ENCODE peak calls at places on chromosomes 4 and X, in five cellular contexts. H, Y, O, W and T are unnamed samples.

GRCh38 chr4:185560316-185560715 is 25.0 kb upstream of the PDLIM3 start:
- DNase-seq in H (no peak), Y (no peak), O (no peak), W (no peak), T (no peak)

GRCh38 chr4:105988671-105989070 is 93.4 kb downstream of the NPNT start:
- DNase-seq in H (no peak), Y (no peak), O (no peak), W (no peak), T (no peak)

GRCh38 chr4:69038582-69038981 is 57.7 kb upstream of the UGT2B7 start:
- DNase-seq in H (no peak), Y (no peak), O (no peak), W (no peak), T (no peak)

GRCh38 chr4:25343671-25344070 is 31.1 kb downstream of the ZCCHC4 start:
- DNase-seq in H (no peak), Y (no peak), O (no peak), W (no peak), T (no peak)

GRCh38 chrX:10851809-10852208 is 231.4 kb upstream of the MID1 start:
- DNase-seq in H (no peak), Y (no peak), O (no peak), W (no peak), T (no peak)

GRCh38 chrX:112901821-112902732 is 61.4 kb upstream of the AMOT start:
- DNase-seq in H (no peak), Y (no peak), O (peak; percentile 0), W (no peak), T (no peak)

GRCh38 chrX:151384807-151385206 is 12.2 kb upstream of the VMA21 start:
- DNase-seq in H (no peak), Y (no peak), O (no peak), W (no peak), T (no peak)

GRCh38 chrX:47614618-47615017 is 5.0 kb downstream of the SYN1 start:
- DNase-seq in H (no peak), Y (no peak), O (no peak), W (no peak), T (no peak)

GRCh38 chr4:73682508-73682907 is 57.9 kb upstream of the CXCL8 start:
- DNase-seq in H (no peak), Y (peak; percentile 4), O (no peak), W (no peak), T (no peak)

GRCh38 chr4:173146456-173146855 is 22.2 kb upstream of the GALNT7 start:
- DNase-seq in H (no peak), Y (no peak), O (no peak), W (no peak), T (no peak)

GRCh38 chrX:110795645-110796510 is at the start of gene CHRDL1:
- DNase-seq in H (peak; percentile 20), Y (no peak), O (no peak), W (no peak), T (no peak)

GRCh38 chr4:72326692-72327632 is 242.1 kb downstream of the ADAMTS3 start:
- DNase-seq in H (peak; percentile 10), Y (peak; percentile 1), O (peak; percentile 23), W (peak; percentile 33), T (no peak)

GRCh38 chrX:120450163-120450562 is 18.9 kb downstream of the LAMP2 start:
- DNase-seq in H (no peak), Y (peak; percentile 53), O (no peak), W (peak; percentile 11), T (no peak)

GRCh38 chrX:17397074-17397473 is 22.1 kb downstream of the NHS start:
- DNase-seq in H (no peak), Y (no peak), O (no peak), W (no peak), T (no peak)

GRCh38 chr4:76804060-76804459 is 93.9 kb downstream of the SOWAHB start:
- DNase-seq in H (no peak), Y (no peak), O (no peak), W (no peak), T (no peak)

GRCh38 chr4:79576480-79576803 is 168.4 kb upstream of the GK2 start:
- DNase-seq in H (peak; percentile 66), Y (peak; percentile 24), O (peak; percentile 59), W (peak; percentile 37), T (peak; percentile 4)

GRCh38 chr4:99361268-99361922 is 8.8 kb upstream of the ADH1C start:
- DNase-seq in H (no peak), Y (no peak), O (no peak), W (no peak), T (no peak)

GRCh38 chr4:141132689-141133145 is 552 bp downstream of the RNF150 start:
- DNase-seq in H (no peak), Y (no peak), O (peak; percentile 55), W (no peak), T (peak; percentile 41)

GRCh38 chr4:95155759-95156451 is 392.9 kb downstream of the UNC5C start:
- DNase-seq in H (no peak), Y (peak; percentile 53), O (peak; percentile 34), W (peak; percentile 32), T (peak; percentile 26)

GRCh38 chrX:54484666-54485065 is 11.4 kb downstream of the FGD1 start:
- DNase-seq in H (no peak), Y (no peak), O (no peak), W (no peak), T (no peak)

GRCh38 chr4:1417522-1418390 is 11.5 kb upstream of the NKX1-1 start:
- DNase-seq in H (peak; percentile 14), Y (no peak), O (no peak), W (no peak), T (no peak)

GRCh38 chrX:38347136-38347535 is 5.3 kb upstream of the OTC start:
- DNase-seq in H (no peak), Y (peak; percentile 86), O (no peak), W (peak; percentile 33), T (no peak)

GRCh38 chrX:136497556-136498048 is at the start of gene HTATSF1:
- DNase-seq in H (no peak), Y (no peak), O (no peak), W (no peak), T (no peak)

GRCh38 chr4:6619466-6620255 is 20.8 kb upstream of the MRFAP1 start:
- DNase-seq in H (no peak), Y (no peak), O (no peak), W (no peak), T (no peak)

GRCh38 chr4:113539408-113539807 is 222.1 kb downstream of the CAMK2D start:
- DNase-seq in H (no peak), Y (no peak), O (no peak), W (no peak), T (no peak)

GRCh38 chr4:2908686-2909085 is 54.5 kb downstream of the NOP14 start:
- DNase-seq in H (no peak), Y (no peak), O (no peak), W (no peak), T (no peak)

GRCh38 chr4:148311493-148311892 is 130.7 kb downstream of the NR3C2 start:
- DNase-seq in H (no peak), Y (no peak), O (no peak), W (no peak), T (no peak)

GRCh38 chr4:174212061-174212460 is 71.4 kb downstream of the FBXO8 start:
- DNase-seq in H (no peak), Y (no peak), O (no peak), W (no peak), T (no peak)

GRCh38 chr4:184475096-184475461 is 729 bp upstream of the IRF2 start:
- DNase-seq in H (peak; percentile 39), Y (peak; percentile 27), O (peak; percentile 48), W (peak; percentile 76), T (no peak)

GRCh38 chr4:59412739-59413138 is 1787.4 kb upstream of the ADGRL3 start:
- DNase-seq in H (no peak), Y (no peak), O (no peak), W (no peak), T (no peak)

GRCh38 chr4:38782452-38783108 is at the start of gene TLR10:
- DNase-seq in H (peak; percentile 51), Y (peak; percentile 58), O (peak; percentile 40), W (peak; percentile 95), T (peak; percentile 58)

GRCh38 chrX:77788050-77788449 is 2.0 kb upstream of the ATRX start:
- DNase-seq in H (no peak), Y (no peak), O (no peak), W (peak; percentile 51), T (peak; percentile 76)

GRCh38 chr4:139668658-139669201 is 3.1 kb downstream of the MGST2 start:
- DNase-seq in H (no peak), Y (no peak), O (no peak), W (no peak), T (no peak)